ENCODE peak calls at places on chromosomes 1 and 21, in eight cellular contexts. K is neural progenitor cell, W is fibroblast of lung, J is PC-3, Y is HCT116, L is hepatocyte, E is HepG2, P is K562. Z is an unnamed sample.

GRCh38 chr1:67558449-67559193 is 126.4 kb upstream of the GADD45A start:
- DNase-seq in Y (no peak), E (no peak), K (no peak), W (no peak), J (no peak), P (peak; percentile 31), L (no peak), Z (no peak)

GRCh38 chr1:205879974-205880373 is 30.0 kb upstream of the PM20D1 start:
- DNase-seq in L (no peak), P (no peak), W (no peak), E (no peak), Y (no peak), K (no peak), J (no peak), Z (no peak)

GRCh38 chr1:47181095-47181954 is 8.5 kb downstream of the PDZK1IP1 start:
- DNase-seq in L (no peak), P (peak; percentile 99), Y (no peak), K (no peak), W (no peak), J (no peak), E (no peak), Z (no peak)

GRCh38 chr1:22133928-22134324 is 9.0 kb downstream of the WNT4 start:
- DNase-seq in E (no peak), J (no peak), W (no peak), P (no peak), K (peak; percentile 36), L (no peak), Y (no peak), Z (no peak)

GRCh38 chr1:92808353-92808752 is 23.4 kb upstream of the EVI5 start:
- DNase-seq in P (no peak), L (no peak), E (no peak), K (no peak), Y (no peak), J (peak; percentile 62), W (no peak), Z (no peak)

GRCh38 chr1:183804382-183804781 is 538 bp upstream of the RGL1 start:
- DNase-seq in E (no peak), J (no peak), K (peak; percentile 29), Y (no peak), L (no peak), W (no peak), P (no peak), Z (no peak)

GRCh38 chr1:173478099-173478555 is 992 bp downstream of the PRDX6 start:
- DNase-seq in E (peak; percentile 24), Y (peak; percentile 12), W (peak; percentile 72), K (peak; percentile 27), L (peak; percentile 72), P (peak; percentile 32), J (peak; percentile 90), Z (peak; percentile 48)

GRCh38 chr1:57489342-57490036 is 65.6 kb upstream of the DAB1 start:
- DNase-seq in J (peak; percentile 61), W (peak; percentile 91), P (no peak), E (no peak), K (peak; percentile 8), L (no peak), Y (no peak), Z (peak; percentile 83)

GRCh38 chr1:18581420-18581880 is 49.2 kb upstream of the PAX7 start:
- DNase-seq in J (peak; percentile 41), W (no peak), E (no peak), L (peak; percentile 68), Y (no peak), P (peak; percentile 88), K (peak; percentile 79), Z (peak; percentile 39)

GRCh38 chr1:223756002-223756775 is 43.9 kb downstream of the CAPN2 start:
- DNase-seq in L (no peak), Y (no peak), K (peak; percentile 12), P (no peak), W (no peak), J (no peak), E (no peak), Z (no peak)

GRCh38 chr1:220991506-220991905 is 112.3 kb downstream of the HLX start:
- DNase-seq in W (no peak), K (no peak), P (no peak), J (no peak), L (no peak), E (no peak), Y (no peak), Z (no peak)

GRCh38 chr1:46725736-46726108 is 6.8 kb upstream of the EFCAB14 start:
- DNase-seq in E (peak; percentile 19), W (no peak), L (peak; percentile 43), K (no peak), Y (no peak), P (no peak), J (peak; percentile 70), Z (no peak)

GRCh38 chr1:3180915-3181314 is 111.9 kb downstream of the PRDM16 start:
- DNase-seq in P (no peak), J (no peak), K (no peak), L (no peak), E (no peak), W (no peak), Y (no peak), Z (no peak)

GRCh38 chr1:3186526-3186921 is 117.5 kb downstream of the PRDM16 start:
- DNase-seq in E (no peak), W (peak; percentile 11), P (peak; percentile 37), L (peak; percentile 73), Y (no peak), J (peak; percentile 18), K (peak; percentile 44), Z (peak; percentile 45)

GRCh38 chr1:3185896-3186525 is 117.0 kb downstream of the PRDM16 start:
- DNase-seq in P (no peak), Y (no peak), L (no peak), W (no peak), J (no peak), K (no peak), E (no peak), Z (no peak)

GRCh38 chr1:3184666-3185065 is 115.7 kb downstream of the PRDM16 start:
- DNase-seq in J (no peak), E (no peak), Y (no peak), P (no peak), L (no peak), W (no peak), K (no peak), Z (no peak)

GRCh38 chr1:3183439-3183838 is 114.4 kb downstream of the PRDM16 start:
- DNase-seq in P (no peak), E (no peak), W (no peak), Y (no peak), J (no peak), L (no peak), K (no peak), Z (no peak)
- TF ChIP-seq EZH2 in P (no peak), E (no peak), W (no peak), Y (no peak), J (no peak), L (no peak), K (no peak), Z (no peak)

GRCh38 chr1:12386130-12386529 is 156.3 kb downstream of the VPS13D start:
- DNase-seq in P (no peak), Y (no peak), L (no peak), K (no peak), W (no peak), E (peak; percentile 47), J (peak; percentile 90), Z (no peak)
- H3K9me3 ChIP-seq in P (peaks cover 13% of the 10 kb centered on the region), Y (peaks cover 9% of the 10 kb centered on the region), L (peaks cover 21% of the 10 kb centered on the region), K (no peaks in the 10 kb centered on the region), W (no peaks in the 10 kb centered on the region), E (peaks cover 15% of the 10 kb centered on the region), J (peaks cover 10% of the 10 kb centered on the region), Z (peaks cover 15% of the 10 kb centered on the region)

GRCh38 chr1:158180741-158181576 is at the start of gene CD1D:
- DNase-seq in J (no peak), P (no peak), E (no peak), K (peak; percentile 77), Y (no peak), W (peak; percentile 25), L (peak; percentile 51), Z (peak; percentile 51)
- TF ChIP-seq EZH2 in J (no peak), P (no peak), E (peak; percentile 52), K (peak; percentile 84), Y (no peak), W (peak; percentile 67), L (no peak), Z (no peak)

DNA sequence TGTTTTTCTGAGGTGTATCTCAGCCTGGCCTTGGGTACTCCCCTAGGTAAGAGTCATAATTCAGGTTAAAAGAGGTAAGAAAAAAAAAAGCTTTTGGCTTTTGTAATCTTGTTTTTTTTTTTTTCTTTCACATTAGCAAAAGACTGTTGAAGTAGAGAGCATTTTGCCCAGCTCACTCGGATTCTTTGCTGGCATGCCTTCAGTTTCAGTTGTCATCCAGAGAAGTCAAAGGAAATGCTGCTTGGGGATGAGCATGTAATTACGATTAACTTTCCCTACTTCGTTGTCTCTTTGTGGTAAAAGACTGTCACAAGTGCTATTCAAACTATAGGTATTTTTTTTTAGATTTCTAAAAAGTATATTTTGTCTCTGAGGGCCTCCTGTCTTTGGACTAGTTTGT is 6.3 kb downstream of the BACH1 start:
- DNase-seq in W (no peak), K (no peak), P (no peak), Y (no peak), J (no peak), L (no peak), E (no peak), Z (no peak)
- H3K9me3 ChIP-seq in W (no peaks in the 10 kb centered on the region), K (no peaks in the 10 kb centered on the region), P (no peaks in the 10 kb centered on the region), Y (no peaks in the 10 kb centered on the region), J (no peaks in the 10 kb centered on the region), L (no peaks in the 10 kb centered on the region), E (no peaks in the 10 kb centered on the region), Z (no peaks in the 10 kb centered on the region)

GRCh38 chr1:244049969-244050834 is 881 bp upstream of the ZBTB18 start:
- DNase-seq in L (peak; percentile 30), W (no peak), P (no peak), E (no peak), K (peak; percentile 37), J (no peak), Y (no peak), Z (peak; percentile 19)
- TF ChIP-seq EZH2 in L (no peak), W (no peak), P (no peak), E (no peak), K (no peak), J (no peak), Y (no peak), Z (no peak)